ENCODE peak calls at places on chromosomes 12 and 14, in six cellular contexts. N, Z, K, S, L and B are unnamed samples.

GRCh38 chr12:106357549-106358409 is at the start of gene POLR3B:
- DNase-seq in Z (peak), L (peak), S (peak), K (peak), N (peak), B (no peak)

GRCh38 chr12:104877107-104877705 is 80.9 kb downstream of the SLC41A2 start:
- DNase-seq in S (peak), K (no peak), Z (peak), L (no peak), N (no peak), B (no peak)

GRCh38 chr14:56205906-56206305 is 87.7 kb downstream of the PELI2 start:
- DNase-seq in S (no peak), N (no peak), K (no peak), L (no peak), Z (no peak), B (no peak)

GRCh38 chr14:105475916-105476845 is 1.6 kb downstream of the CRIP2 start:
- DNase-seq in L (no peak), N (peak), S (peak), K (no peak), Z (no peak), B (no peak)

GRCh38 chr12:11953523-11953922 is 117.2 kb upstream of the BCL2L14 start:
- DNase-seq in S (no peak), K (no peak), N (no peak), L (no peak), Z (no peak), B (no peak)

GRCh38 chr14:99055816-99056215 is 216.2 kb downstream of the BCL11B start:
- DNase-seq in K (no peak), N (no peak), S (no peak), Z (peak), L (no peak), B (no peak)

GRCh38 chr14:103607822-103608221 is 21.2 kb upstream of the KLC1 start:
- DNase-seq in K (no peak), L (no peak), Z (no peak), S (no peak), N (no peak), B (no peak)

GRCh38 chr12:121214171-121214777 is 4.3 kb downstream of the P2RX4 start:
- DNase-seq in L (no peak), K (no peak), Z (no peak), S (no peak), N (no peak), B (no peak)

GRCh38 chr14:70755655-70756054 is 53.7 kb downstream of the MAP3K9 start:
- DNase-seq in S (no peak), L (no peak), Z (no peak), K (no peak), N (no peak), B (no peak)

GRCh38 chr12:102833687-102834435 is 83.2 kb downstream of the PAH start:
- DNase-seq in Z (no peak), S (no peak), N (no peak), L (no peak), K (no peak), B (no peak)

GRCh38 chr14:102096569-102097188 is 9.8 kb upstream of the HSP90AA1 start:
- DNase-seq in S (peak), L (no peak), K (no peak), N (peak), Z (peak), B (no peak)

GRCh38 chr14:81637639-81638038 is 104.0 kb upstream of the SEL1L start:
- DNase-seq in K (no peak), N (no peak), Z (no peak), L (no peak), S (no peak), B (no peak)

GRCh38 chr14:32298346-32298745 is 30.8 kb upstream of the AKAP6 start:
- DNase-seq in L (no peak), Z (no peak), K (no peak), S (no peak), N (no peak), B (no peak)

GRCh38 chr12:105279460-105280056 is 43.6 kb upstream of the APPL2 start:
- DNase-seq in Z (peak), S (peak), N (no peak), K (no peak), L (no peak), B (no peak)

GRCh38 chr12:105882404-105882803 is 256.4 kb downstream of the NUAK1 start:
- DNase-seq in S (no peak), N (no peak), K (no peak), Z (no peak), L (no peak), B (no peak)

GRCh38 chr12:14454098-14454907 is 88.8 kb downstream of the ATF7IP start:
- DNase-seq in S (no peak), K (peak), N (no peak), Z (no peak), L (no peak), B (no peak)

GRCh38 chr12:65728913-65729793 is 95.1 kb upstream of the HMGA2 start:
- DNase-seq in S (no peak), K (no peak), Z (peak), L (peak), N (no peak), B (no peak)

GRCh38 chr12:21248679-21249078 is 86.0 kb downstream of the SLCO1A2 start:
- DNase-seq in K (no peak), S (no peak), Z (no peak), N (no peak), L (no peak), B (no peak)

GRCh38 chr12:102551186-102551585 is 70.8 kb upstream of the IGF1 start:
- DNase-seq in L (no peak), Z (no peak), N (no peak), S (no peak), K (no peak), B (no peak)

GRCh38 chr12:127620956-127621355 is 646.0 kb upstream of the TMEM132C start:
- DNase-seq in N (no peak), K (no peak), L (no peak), S (no peak), Z (no peak), B (no peak)

GRCh38 chr14:23899788-23900187 is 53.8 kb upstream of the DHRS4 start:
- DNase-seq in L (no peak), N (no peak), Z (no peak), K (no peak), S (no peak), B (no peak)

GRCh38 chr14:103196716-103197115 is 73.5 kb downstream of the TNFAIP2 start:
- DNase-seq in Z (no peak), L (no peak), N (no peak), K (no peak), S (no peak), B (peak)

DNA sequence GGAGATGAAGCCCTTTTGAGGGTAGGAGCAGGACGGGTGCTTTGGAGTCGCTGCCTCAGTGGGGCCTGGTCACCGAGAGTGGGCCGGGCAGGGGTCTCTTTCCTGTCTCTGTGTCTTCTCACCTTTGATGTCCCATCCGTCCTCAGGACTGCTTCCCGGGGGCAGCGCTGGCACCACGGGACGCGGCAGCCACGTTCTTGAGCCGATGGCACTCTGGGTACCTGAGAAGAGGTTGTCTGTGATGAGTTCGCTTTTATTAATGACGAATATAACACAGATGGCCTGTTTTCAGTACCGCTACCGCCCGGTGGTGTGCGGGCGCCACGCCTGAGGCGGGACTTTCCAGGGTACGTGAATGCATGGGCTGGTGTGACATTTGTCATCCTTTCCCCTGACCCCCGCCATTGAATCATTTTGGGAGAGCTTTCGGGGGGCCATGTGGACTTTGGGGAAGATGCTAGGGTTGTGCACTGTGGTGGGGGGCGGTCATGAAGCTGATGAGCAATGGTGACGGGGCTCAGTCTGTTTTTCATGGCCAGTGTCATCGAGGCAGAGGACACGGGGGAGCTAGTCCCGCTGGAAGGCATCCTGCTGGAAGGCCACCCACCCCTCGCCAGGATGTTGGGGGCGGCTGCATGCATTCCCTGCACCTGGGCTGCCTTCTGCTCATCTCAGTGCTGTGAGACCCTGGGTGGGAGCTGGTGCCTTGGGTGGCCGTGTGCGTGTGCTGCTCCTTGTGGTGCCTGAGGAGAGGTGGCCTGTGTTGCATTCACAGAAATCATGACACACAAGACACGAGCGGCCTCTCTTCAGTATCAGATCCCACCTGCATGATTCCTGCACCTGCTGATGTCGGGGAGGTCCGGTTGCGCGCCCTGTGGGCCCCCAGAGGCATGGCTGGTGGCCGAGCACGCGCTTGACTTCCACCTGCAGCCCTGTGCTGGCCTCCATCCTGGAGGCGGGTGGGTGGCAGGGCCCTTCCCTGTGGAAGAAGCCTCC is 162.5 kb upstream of the RTL1 start:
- DNase-seq in S (no peak), K (no peak), Z (peak), N (peak), L (no peak), B (no peak)
- TF ChIP-seq POLR2AphosphoS5 in S (no peak), K (no peak), Z (no peak), N (no peak), L (no peak), B (no peak)

GRCh38 chr12:20120296-20120695 is 248.0 kb upstream of the PDE3A start:
- DNase-seq in S (no peak), N (no peak), K (no peak), L (no peak), Z (no peak), B (no peak)
- TF ChIP-seq POLR2A in S (no peak), N (no peak), K (no peak), L (no peak), Z (no peak), B (no peak)

DNA sequence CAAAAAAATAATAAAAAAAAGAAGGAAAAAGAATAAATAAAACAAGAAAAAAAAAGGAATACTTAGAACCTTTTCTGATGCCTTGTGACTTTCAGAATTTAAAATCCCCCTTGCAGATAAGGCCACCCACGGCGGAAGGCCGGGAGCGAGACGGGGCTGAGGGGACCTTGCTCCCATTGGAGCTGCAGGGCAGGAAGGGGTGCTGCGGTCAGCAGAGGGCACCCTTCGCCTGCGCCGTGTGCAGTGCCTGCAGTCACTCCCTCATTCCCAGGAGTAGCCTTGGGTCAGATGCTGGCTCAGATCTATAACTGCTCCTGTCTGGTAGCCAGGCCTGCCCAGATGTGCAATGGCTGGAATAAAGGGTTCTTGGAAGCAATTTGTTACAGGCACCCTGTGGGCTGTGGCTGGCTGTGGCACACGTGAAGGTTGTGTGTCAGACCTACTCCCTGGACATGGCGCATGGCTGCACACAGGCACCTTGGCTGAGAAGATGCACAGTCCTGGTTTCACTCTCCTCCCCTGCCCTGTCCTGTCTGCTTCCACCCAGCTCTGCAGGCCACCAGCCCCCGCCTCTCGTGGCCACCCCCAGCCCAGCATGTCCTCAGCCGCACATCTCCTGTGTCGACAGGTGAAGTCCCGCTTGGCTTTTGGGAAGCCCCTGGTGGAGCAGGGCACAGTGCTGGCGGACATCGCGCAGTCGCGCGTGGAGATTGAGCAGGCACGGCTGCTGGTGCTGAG is 13.4 kb upstream of the ALDH2 start:
- DNase-seq in N (peak), S (peak), K (no peak), L (peak), Z (peak), B (no peak)
- H3K27ac ChIP-seq in N (no peak), S (no peak), K (no peak), L (no peak), Z (no peak), B (no peak)

DNA sequence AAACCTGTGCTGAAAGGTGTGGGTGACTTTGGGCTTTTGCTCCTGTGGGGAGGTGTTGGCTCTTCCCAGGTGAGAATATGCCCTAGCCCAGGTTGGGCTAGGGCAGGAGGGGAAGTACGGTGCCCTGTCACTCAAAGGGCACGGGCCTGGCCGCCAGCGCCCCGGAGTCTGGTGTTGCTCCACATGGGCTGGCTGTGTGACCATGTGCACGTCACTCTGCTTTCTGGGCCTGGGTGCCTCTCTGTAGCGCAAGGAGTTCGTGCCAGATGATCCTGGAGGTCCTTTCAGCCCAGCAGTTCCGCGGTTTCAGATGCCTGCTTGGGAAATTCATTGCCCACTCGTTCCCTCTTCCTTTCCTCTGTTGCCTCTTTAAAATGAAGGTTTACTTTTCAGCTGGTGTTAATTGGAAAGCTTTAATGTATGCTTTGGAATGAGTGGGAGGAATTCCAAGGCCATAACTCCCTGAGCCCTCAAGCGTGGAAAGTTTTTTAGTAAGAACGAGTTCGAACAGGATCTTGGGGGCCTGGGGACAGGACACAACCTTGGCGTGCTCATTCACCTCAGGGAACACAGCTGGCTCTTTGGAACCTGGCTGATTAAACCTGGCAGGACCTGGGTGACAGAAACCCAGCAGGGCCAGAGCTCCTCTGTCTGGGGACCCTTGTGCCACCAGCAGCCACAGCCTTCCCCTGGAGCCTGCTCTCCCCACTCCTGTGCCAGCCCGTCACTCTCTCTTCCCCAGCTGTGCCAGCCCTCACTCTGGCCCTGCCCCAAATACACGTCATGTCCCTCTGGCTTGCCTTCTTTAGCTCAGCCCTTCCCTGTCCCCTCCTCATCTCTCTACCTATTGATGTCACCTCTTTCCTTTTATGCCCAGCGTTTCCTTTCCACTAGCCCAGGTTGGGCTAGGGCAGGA is 42.8 kb downstream of the TSPAN9 start:
- DNase-seq in N (no peak), S (no peak), Z (no peak), L (peak), K (no peak), B (no peak)
- TF ChIP-seq POLR2AphosphoS5 in N (peak), S (no peak), Z (no peak), L (no peak), K (no peak), B (peak)